ENCODE peak calls at places on chromosomes 6 and 20, in five cellular contexts. X is activated CD4-positive, CD25-positive, alpha-beta regulatory T cell treated with anti-CD3 and anti-CD28 coated beads, Interleukin-2, amount 50 U/mL, for 72 hours; Y is activated CD4-positive, alpha-beta T cell treated with anti-CD3 and anti-CD28 coated beads, Interleukin-2, amount 50 U/mL, for 4 hours; G is GF-D8; A is left lung. F is an unnamed sample.

GRCh38 chr6:108166664-108167448 is 1.0 kb downstream of the NR2E1 start:
- DNase-seq in X (no peak), Y (no peak), G (no peak), A (no peak), F (no peak)

GRCh38 chr6:139325003-139325600 is 33.3 kb upstream of the TXLNB start:
- DNase-seq in X (no peak), Y (no peak), G (peak; percentile 76), A (no peak), F (peak; percentile 78)

GRCh38 chr6:131059486-131059885 is 3.6 kb downstream of the EPB41L2 start:
- DNase-seq in X (no peak), Y (no peak), G (no peak), A (no peak), F (no peak)

GRCh38 chr6:72865467-72865866 is 243.6 kb downstream of the KCNQ5 start:
- DNase-seq in X (no peak), Y (no peak), G (no peak), A (no peak), F (no peak)

GRCh38 chr20:10508060-10508459 is 73.0 kb downstream of the SLX4IP start:
- DNase-seq in X (no peak), Y (no peak), G (no peak), A (no peak), F (no peak)

GRCh38 chr20:41717464-41717863 is 99.3 kb upstream of the CHD6 start:
- DNase-seq in X (no peak), Y (no peak), G (no peak), A (no peak), F (no peak)

GRCh38 chr6:87102296-87102695 is 7.4 kb upstream of the CGA start:
- DNase-seq in X (no peak), Y (no peak), G (no peak), A (no peak), F (peak; percentile 56)

GRCh38 chr6:155130161-155130853 is 133.5 kb upstream of the CLDN20 start:
- DNase-seq in X (no peak), Y (no peak), G (no peak), A (no peak), F (no peak)

GRCh38 chr6:65000815-65001214 is 706.2 kb downstream of the EYS start:
- DNase-seq in X (no peak), Y (no peak), G (no peak), A (no peak), F (no peak)